ENCODE peak calls at places on chromosomes 2 and 18, in four cellular contexts. J is SK-N-SH, S is H1, P is HepG2. L is an unnamed sample.

GRCh38 chr18:58541789-58542425 is 87.0 kb downstream of the ALPK2 start:
- DNase-seq in P (peak), S (no peak), J (no peak), L (no peak)

GRCh38 chr2:65134158-65134557 is 4.3 kb upstream of the RAB1A start:
- DNase-seq in S (no peak), J (no peak), P (no peak), L (no peak)

GRCh38 chr18:2656237-2657042 is 914 bp downstream of the SMCHD1 start:
- DNase-seq in P (peak), J (peak), S (no peak), L (peak)

GRCh38 chr2:95300391-95300938 is 3.3 kb downstream of the KCNIP3 start:
- DNase-seq in J (no peak), P (no peak), S (no peak), L (no peak)

GRCh38 chr2:235218486-235218907 is 266.7 kb downstream of the SH3BP4 start:
- DNase-seq in S (no peak), J (no peak), P (no peak), L (no peak)

GRCh38 chr2:71347517-71347916 is 15.9 kb downstream of the ZNF638 start:
- DNase-seq in J (no peak), S (no peak), P (no peak), L (peak)

GRCh38 chr2:25528173-25528572 is 145.2 kb downstream of the DTNB start:
- DNase-seq in P (no peak), S (no peak), J (no peak), L (no peak)

GRCh38 chr2:85537600-85538506 is 1.1 kb upstream of the MAT2A start:
- DNase-seq in S (peak), P (peak), J (peak), L (peak)

GRCh38 chr2:99431587-99432275 is 58.1 kb downstream of the REV1 start:
- DNase-seq in S (no peak), J (no peak), P (no peak), L (no peak)

GRCh38 chr18:38250981-38251380 is 685.4 kb upstream of the CELF4 start:
- DNase-seq in J (no peak), S (no peak), P (no peak), L (no peak)

GRCh38 chr2:99545066-99545465 is 55.2 kb upstream of the REV1 start:
- DNase-seq in P (no peak), J (no peak), S (no peak), L (no peak)

GRCh38 chr2:196252408-196253114 is 81.2 kb upstream of the STK17B start:
- DNase-seq in J (no peak), P (no peak), S (no peak), L (no peak)
- TF ChIP-seq JUND in J (no peak), P (no peak), S (no peak), L (no peak)

DNA sequence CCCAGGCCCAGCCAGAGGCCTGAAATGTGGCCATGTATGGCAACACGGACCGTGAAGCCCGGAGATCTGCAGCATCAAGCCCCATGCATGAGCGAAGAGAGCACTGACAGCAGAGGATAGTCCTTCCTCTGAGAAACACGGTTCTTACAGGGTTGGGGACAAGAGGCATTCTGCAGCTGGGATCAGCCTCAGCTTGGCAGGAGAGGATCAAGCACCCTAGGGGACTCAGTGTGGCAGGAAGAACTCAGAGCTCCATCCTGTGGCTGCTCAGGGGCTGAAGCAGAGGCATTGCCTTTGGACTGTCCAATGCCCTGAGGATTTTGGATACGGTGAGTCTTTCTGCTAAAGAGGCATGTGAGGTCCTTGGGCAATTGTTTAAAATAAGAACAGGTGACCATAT is 368.7 kb downstream of the ZNF516 start:
- DNase-seq in J (no peak), S (no peak), P (no peak), L (peak)
- TF ChIP-seq JUND in J (no peak), S (no peak), P (no peak), L (no peak)

GRCh38 chr18:36264283-36264682 is 33.2 kb upstream of the FHOD3 start:
- DNase-seq in P (no peak), J (no peak), S (no peak), L (no peak)
- TF ChIP-seq JUND in P (no peak), J (no peak), S (no peak), L (no peak)

GRCh38 chr2:222523783-222524544 is 99.6 kb downstream of the SGPP2 start:
- DNase-seq in S (no peak), P (no peak), J (no peak), L (no peak)

GRCh38 chr2:222514901-222515300 is 90.6 kb downstream of the SGPP2 start:
- DNase-seq in P (no peak), J (no peak), S (no peak), L (no peak)

GRCh38 chr2:222521099-222521498 is 96.8 kb downstream of the SGPP2 start:
- DNase-seq in S (no peak), J (no peak), P (no peak), L (no peak)

DNA sequence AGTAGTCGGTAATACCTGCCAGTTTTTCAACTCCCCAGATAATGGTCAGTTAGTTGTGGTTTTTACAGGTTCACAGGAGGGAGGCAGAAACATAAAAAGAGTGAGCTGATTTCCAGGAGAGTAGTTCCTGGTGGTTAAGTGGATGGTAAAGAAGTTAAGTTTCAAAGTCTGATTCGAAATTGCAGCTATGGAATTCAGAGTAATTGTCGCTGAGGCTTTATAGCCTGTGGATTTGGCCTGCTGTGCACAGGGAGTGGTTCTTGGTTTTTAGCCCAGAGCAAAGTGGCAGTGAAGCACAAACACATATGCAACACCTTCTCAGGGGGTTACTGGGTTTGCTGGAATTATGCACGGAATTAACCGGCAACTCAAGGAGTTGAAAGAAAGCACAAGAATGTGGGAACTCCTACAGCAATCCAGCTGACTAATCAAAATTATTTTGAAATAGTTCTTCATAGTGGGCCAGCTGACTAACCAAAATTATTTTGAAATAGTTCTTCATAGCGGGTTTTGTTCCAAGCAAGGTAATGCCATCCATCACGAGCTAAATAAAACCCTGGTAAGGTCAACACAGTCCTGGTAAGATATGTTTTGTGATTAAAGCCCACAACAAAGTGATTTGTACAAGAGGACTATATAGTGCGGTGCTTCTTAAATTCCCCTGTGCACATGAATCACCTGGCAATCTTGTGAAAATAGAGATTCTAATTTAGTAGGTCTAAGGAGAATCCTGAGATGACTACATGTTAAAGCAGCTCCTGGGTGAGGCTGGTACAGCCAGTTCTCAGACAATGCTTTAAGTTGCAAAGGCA is 94.4 kb downstream of the SGPP2 start:
- DNase-seq in P (no peak), S (no peak), J (no peak), L (peak)
- TF ChIP-seq JUND in P (no peak), S (no peak), J (no peak), L (no peak)

L was measured in T47D.